ENCODE peak calls at places on chromosomes 1 and 21, in five cellular contexts. A is HFFc6; M is esophagus muscularis mucosa; B is NCI-H1694 treated with DMSO at 0.1 percent for 48 hours; Y is stimulated activated CD4-positive, alpha-beta T cell treated with anti-CD3 and anti-CD28 coated beads, Interleukin-2, amount 100 ng/mL, for 48 hours. C is an unnamed sample.

GRCh38 chr1:148353461-148354283 is 129.4 kb downstream of the PPIAL4G start:
- DNase-seq in A (peak; percentile 88), M (no peak), B (no peak), Y (no peak), C (no peak)

GRCh38 chr1:110616587-110616986 is 10.4 kb upstream of the KCNA2 start:
- DNase-seq in A (peak; percentile 8), M (no peak), B (no peak), Y (no peak), C (no peak)

GRCh38 chr1:66542811-66543767 is 9.1 kb downstream of the SGIP1 start:
- DNase-seq in A (peak; percentile 98), M (no peak), B (no peak), Y (no peak), C (no peak)

GRCh38 chr1:104932949-104933679 is 1183.4 kb downstream of the AMY1C start:
- DNase-seq in A (no peak), M (no peak), B (no peak), Y (no peak), C (no peak)

GRCh38 chr1:185895208-185895900 is 161.2 kb downstream of the HMCN1 start:
- DNase-seq in A (no peak), M (no peak), B (no peak), Y (no peak), C (no peak)

GRCh38 chr21:14086553-14086952 is 124.2 kb downstream of the LIPI start:
- DNase-seq in A (no peak), M (no peak), B (no peak), Y (no peak), C (no peak)

GRCh38 chr21:36526104-36526503 is 46.2 kb upstream of the CLDN14 start:
- DNase-seq in A (no peak), M (no peak), B (no peak), Y (no peak), C (no peak)

GRCh38 chr1:200550367-200550766 is 70.2 kb downstream of the KIF14 start:
- DNase-seq in A (peak; percentile 4), M (no peak), B (no peak), Y (no peak), C (no peak)

GRCh38 chr1:234756066-234756783 is 146.2 kb upstream of the IRF2BP2 start:
- DNase-seq in A (no peak), M (no peak), B (no peak), Y (no peak), C (no peak)

GRCh38 chr1:31745071-31745897 is 18.9 kb downstream of the ADGRB2 start:
- DNase-seq in A (peak; percentile 60), M (no peak), B (peak; percentile 59), Y (peak; percentile 63), C (peak; percentile 91)

GRCh38 chr1:182603646-182604127 is 502 bp downstream of the RGS16 start:
- DNase-seq in A (no peak), M (no peak), B (no peak), Y (no peak), C (no peak)

GRCh38 chr21:42337830-42338729 is 12.7 kb downstream of the TFF2 start:
- DNase-seq in A (no peak), M (no peak), B (peak; percentile 84), Y (peak; percentile 79), C (peak; percentile 83)

GRCh38 chr1:186518822-186519381 is 58.0 kb upstream of the PDC start:
- DNase-seq in A (no peak), M (no peak), B (no peak), Y (no peak), C (no peak)

GRCh38 chr1:7702365-7702764 is 68.7 kb upstream of the VAMP3 start:
- DNase-seq in A (no peak), M (no peak), B (no peak), Y (no peak), C (no peak)

GRCh38 chr1:20074046-20074724 is 4.2 kb downstream of the PLA2G5 start:
- DNase-seq in A (no peak), M (no peak), B (no peak), Y (no peak), C (no peak)

GRCh38 chr1:219670426-219671149 is 57.7 kb upstream of the ZC3H11B start:
- DNase-seq in A (no peak), M (no peak), B (no peak), Y (no peak), C (no peak)

GRCh38 chr21:43195131-43196021 is 26.6 kb downstream of the CRYAA start:
- DNase-seq in A (no peak), M (no peak), B (no peak), Y (no peak), C (peak; percentile 80)